ENCODE peak calls at places on chromosomes 12 and 14, in ten cellular contexts. F, Z, Y, U, N, I, V, M, H and G are unnamed samples.
A peak's percentile ranks its signal among the peaks of the same experiment; 100 is the strongest.

GRCh38 chr14:77674931-77675330 is 32.9 kb downstream of the ALKBH1 start:
- DNase-seq in F (no peak), Z (no peak), Y (no peak), U (no peak), N (no peak), I (no peak), V (no peak), M (no peak), H (no peak), G (no peak)

GRCh38 chr12:11773889-11774677 is 124.6 kb downstream of the ETV6 start:
- DNase-seq in F (no peak), Z (no peak), Y (no peak), U (peak; percentile 28), N (no peak), I (no peak), V (no peak), M (no peak), H (no peak), G (no peak)

GRCh38 chr12:79525357-79525756 is 165.4 kb downstream of the PAWR start:
- DNase-seq in F (no peak), Z (no peak), Y (no peak), U (no peak), N (no peak), I (no peak), V (no peak), M (no peak), H (no peak), G (no peak)

GRCh38 chr12:68446896-68447806 is 115.0 kb upstream of the MDM1 start:
- DNase-seq in F (no peak), Z (no peak), Y (no peak), U (no peak), N (no peak), I (no peak), V (no peak), M (no peak), H (no peak), G (no peak)

GRCh38 chr12:22974865-22975264 is 349.9 kb downstream of the ETNK1 start:
- DNase-seq in F (no peak), Z (peak; percentile 35), Y (no peak), U (no peak), N (no peak), I (no peak), V (no peak), M (no peak), H (peak; percentile 66), G (no peak)

GRCh38 chr14:90811641-90812040 is 4.6 kb downstream of the TTC7B start:
- DNase-seq in F (no peak), Z (no peak), Y (no peak), U (no peak), N (no peak), I (no peak), V (no peak), M (no peak), H (no peak), G (no peak)

GRCh38 chr14:31933716-31934115 is 143.4 kb upstream of the ARHGAP5 start:
- DNase-seq in F (no peak), Z (peak; percentile 56), Y (no peak), U (no peak), N (no peak), I (no peak), V (no peak), M (no peak), H (no peak), G (no peak)

GRCh38 chr14:71487941-71488340 is 444.3 kb upstream of the RGS6 start:
- DNase-seq in F (no peak), Z (no peak), Y (no peak), U (no peak), N (no peak), I (no peak), V (no peak), M (no peak), H (no peak), G (no peak)

GRCh38 chr14:29993148-29993547 is 65.5 kb upstream of the PRKD1 start:
- DNase-seq in F (no peak), Z (no peak), Y (no peak), U (no peak), N (no peak), I (no peak), V (no peak), M (peak; percentile 6), H (no peak), G (no peak)

GRCh38 chr12:52390739-52391617 is 5.5 kb upstream of the KRT84 start:
- DNase-seq in F (no peak), Z (no peak), Y (no peak), U (no peak), N (no peak), I (peak; percentile 17), V (no peak), M (peak; percentile 41), H (no peak), G (no peak)

GRCh38 chr14:50631408-50631821 is 36.7 kb downstream of the SAV1 start:
- DNase-seq in F (no peak), Z (no peak), Y (no peak), U (no peak), N (no peak), I (no peak), V (no peak), M (no peak), H (no peak), G (no peak)

GRCh38 chr12:11228268-11228879 is 41.1 kb downstream of the PRB3 start:
- DNase-seq in F (peak; percentile 3), Z (peak; percentile 47), Y (peak; percentile 26), U (no peak), N (peak; percentile 19), I (no peak), V (peak; percentile 39), M (peak; percentile 63), H (no peak), G (no peak)

GRCh38 chr14:49858383-49858782 is 5.8 kb upstream of the NEMF start:
- DNase-seq in F (no peak), Z (no peak), Y (no peak), U (no peak), N (no peak), I (no peak), V (no peak), M (no peak), H (no peak), G (no peak)

GRCh38 chr12:57092529-57092862 is 3.6 kb downstream of the NAB2 start:
- DNase-seq in F (no peak), Z (no peak), Y (no peak), U (no peak), N (no peak), I (no peak), V (no peak), M (no peak), H (no peak), G (no peak)

GRCh38 chr12:50326636-50327284 is 43.4 kb upstream of the LIMA1 start:
- DNase-seq in F (no peak), Z (peak; percentile 66), Y (no peak), U (no peak), N (no peak), I (peak; percentile 75), V (no peak), M (peak; percentile 25), H (peak; percentile 20), G (no peak)

GRCh38 chr12:125113800-125114199 is 48.6 kb downstream of the AACS start:
- DNase-seq in F (no peak), Z (no peak), Y (no peak), U (no peak), N (no peak), I (no peak), V (no peak), M (no peak), H (no peak), G (no peak)

GRCh38 chr12:122473543-122474323 is 27.0 kb downstream of the ZCCHC8 start:
- DNase-seq in F (no peak), Z (no peak), Y (peak; percentile 73), U (no peak), N (no peak), I (no peak), V (no peak), M (no peak), H (no peak), G (no peak)

GRCh38 chr14:104553166-104554087 is 26.1 kb upstream of the C14orf180 start:
- DNase-seq in F (no peak), Z (no peak), Y (no peak), U (peak; percentile 9), N (no peak), I (no peak), V (no peak), M (no peak), H (no peak), G (no peak)

GRCh38 chr12:124394462-124395128 is 99.7 kb downstream of the RFLNA start:
- DNase-seq in F (no peak), Z (no peak), Y (no peak), U (no peak), N (no peak), I (no peak), V (no peak), M (no peak), H (no peak), G (no peak)

GRCh38 chr14:93315575-93315974 is 17.3 kb downstream of the BTBD7 start:
- DNase-seq in F (no peak), Z (no peak), Y (no peak), U (no peak), N (no peak), I (no peak), V (no peak), M (no peak), H (no peak), G (no peak)

GRCh38 chr12:65279387-65280112 is 1.1 kb downstream of the MSRB3 start:
- DNase-seq in F (no peak), Z (no peak), Y (no peak), U (no peak), N (no peak), I (no peak), V (no peak), M (no peak), H (no peak), G (no peak)

GRCh38 chr12:12924169-12924568 is 27.8 kb downstream of the GPRC5D start:
- DNase-seq in F (no peak), Z (no peak), Y (no peak), U (no peak), N (no peak), I (no peak), V (no peak), M (no peak), H (no peak), G (no peak)

GRCh38 chr12:97426485-97427116 is 36.0 kb upstream of the RMST start:
- DNase-seq in F (no peak), Z (no peak), Y (no peak), U (peak; percentile 25), N (no peak), I (no peak), V (no peak), M (no peak), H (no peak), G (no peak)

GRCh38 chr12:65414526-65414925 is 136.0 kb downstream of the MSRB3 start:
- DNase-seq in F (no peak), Z (no peak), Y (no peak), U (no peak), N (no peak), I (no peak), V (no peak), M (no peak), H (no peak), G (no peak)

GRCh38 chr12:78666584-78666983 is 198.0 kb upstream of the SYT1 start:
- DNase-seq in F (no peak), Z (no peak), Y (no peak), U (no peak), N (no peak), I (no peak), V (no peak), M (no peak), H (no peak), G (no peak)

GRCh38 chr14:68692916-68693771 is 99.7 kb downstream of the ZFP36L1 start:
- DNase-seq in F (no peak), Z (no peak), Y (no peak), U (peak; percentile 38), N (no peak), I (no peak), V (no peak), M (no peak), H (peak; percentile 33), G (no peak)

GRCh38 chr12:47900480-47901129 is 4.2 kb downstream of the VDR start:
- DNase-seq in F (no peak), Z (peak; percentile 38), Y (no peak), U (no peak), N (no peak), I (no peak), V (no peak), M (peak; percentile 67), H (no peak), G (no peak)

GRCh38 chr12:26736563-26737486 is 96.2 kb downstream of the ITPR2 start:
- DNase-seq in F (no peak), Z (no peak), Y (no peak), U (no peak), N (no peak), I (no peak), V (peak; percentile 8), M (no peak), H (no peak), G (no peak)